ENCODE peak calls at places on chromosomes 2 and 18, in ten cellular contexts. One of them, this sample, is unnamed.

GRCh38 chr2:205680067-205680466 is 2.2 kb upstream of the NRP2 start:
- DNase-seq in dermis microvascular lymphatic vessel endothelial cell: peak; percentile 84
- DNase-seq in cardiac fibroblast: peak; percentile 96
- DNase-seq in heart right ventricle: no peak
- DNase-seq in NCI-H345: peak; percentile 86
- DNase-seq in fibroblast of lung: peak; percentile 91
- DNase-seq in NCI-H2029 treated with DMSO at 0.1 percent for 48 hours: peak; percentile 9
- DNase-seq in Panc1: peak; percentile 41
- DNase-seq in ovary: no peak
- DNase-seq in nephron progenitor cell: peak; percentile 80
- DNase-seq in this sample: peak; percentile 70

GRCh38 chr2:238081150-238081549 is 19.0 kb upstream of the ESPNL start:
- DNase-seq in NCI-H345: peak; percentile 65
- DNase-seq in dermis microvascular lymphatic vessel endothelial cell: no peak
- DNase-seq in NCI-H2029 treated with DMSO at 0.1 percent for 48 hours: no peak
- DNase-seq in ovary: no peak
- DNase-seq in Panc1: no peak
- DNase-seq in nephron progenitor cell: no peak
- DNase-seq in fibroblast of lung: no peak
- DNase-seq in cardiac fibroblast: no peak
- DNase-seq in heart right ventricle: no peak
- DNase-seq in this sample: no peak

GRCh38 chr18:9539283-9539682 is 64.0 kb downstream of the RALBP1 start:
- DNase-seq in NCI-H345: no peak
- DNase-seq in nephron progenitor cell: no peak
- DNase-seq in fibroblast of lung: peak; percentile 68
- DNase-seq in Panc1: no peak
- DNase-seq in heart right ventricle: no peak
- DNase-seq in NCI-H2029 treated with DMSO at 0.1 percent for 48 hours: no peak
- DNase-seq in cardiac fibroblast: peak; percentile 86
- DNase-seq in ovary: no peak
- DNase-seq in dermis microvascular lymphatic vessel endothelial cell: peak; percentile 64
- DNase-seq in this sample: no peak

GRCh38 chr2:83014462-83014861 is 1444.6 kb downstream of the SUCLG1 start:
- DNase-seq in fibroblast of lung: no peak
- DNase-seq in ovary: no peak
- DNase-seq in nephron progenitor cell: no peak
- DNase-seq in Panc1: no peak
- DNase-seq in dermis microvascular lymphatic vessel endothelial cell: no peak
- DNase-seq in cardiac fibroblast: no peak
- DNase-seq in heart right ventricle: no peak
- DNase-seq in NCI-H345: no peak
- DNase-seq in NCI-H2029 treated with DMSO at 0.1 percent for 48 hours: no peak
- DNase-seq in this sample: no peak

GRCh38 chr18:55856191-55856590 is 268.2 kb upstream of the TCF4 start:
- DNase-seq in NCI-H2029 treated with DMSO at 0.1 percent for 48 hours: no peak
- DNase-seq in heart right ventricle: no peak
- DNase-seq in nephron progenitor cell: no peak
- DNase-seq in dermis microvascular lymphatic vessel endothelial cell: peak; percentile 56
- DNase-seq in ovary: no peak
- DNase-seq in Panc1: no peak
- DNase-seq in fibroblast of lung: peak; percentile 25
- DNase-seq in NCI-H345: no peak
- DNase-seq in cardiac fibroblast: peak; percentile 66
- DNase-seq in this sample: no peak

GRCh38 chr2:236179653-236180500 is 11.7 kb upstream of the GBX2 start:
- DNase-seq in dermis microvascular lymphatic vessel endothelial cell: peak; percentile 86
- DNase-seq in fibroblast of lung: peak; percentile 13
- DNase-seq in NCI-H2029 treated with DMSO at 0.1 percent for 48 hours: no peak
- DNase-seq in Panc1: peak; percentile 64
- DNase-seq in NCI-H345: no peak
- DNase-seq in cardiac fibroblast: peak; percentile 53
- DNase-seq in nephron progenitor cell: no peak
- DNase-seq in ovary: peak; percentile 13
- DNase-seq in heart right ventricle: no peak
- DNase-seq in this sample: no peak

GRCh38 chr2:220034356-220035121 is 407.1 kb downstream of the SLC4A3 start:
- DNase-seq in NCI-H345: no peak
- DNase-seq in heart right ventricle: no peak
- DNase-seq in NCI-H2029 treated with DMSO at 0.1 percent for 48 hours: no peak
- DNase-seq in dermis microvascular lymphatic vessel endothelial cell: no peak
- DNase-seq in fibroblast of lung: peak; percentile 32
- DNase-seq in ovary: peak; percentile 32
- DNase-seq in Panc1: no peak
- DNase-seq in nephron progenitor cell: no peak
- DNase-seq in cardiac fibroblast: peak; percentile 47
- DNase-seq in this sample: no peak

GRCh38 chr2:184879671-184880070 is 281.3 kb downstream of the ZNF804A start:
- DNase-seq in fibroblast of lung: no peak
- DNase-seq in cardiac fibroblast: peak; percentile 49
- DNase-seq in NCI-H2029 treated with DMSO at 0.1 percent for 48 hours: no peak
- DNase-seq in NCI-H345: no peak
- DNase-seq in dermis microvascular lymphatic vessel endothelial cell: no peak
- DNase-seq in ovary: no peak
- DNase-seq in nephron progenitor cell: no peak
- DNase-seq in heart right ventricle: no peak
- DNase-seq in Panc1: no peak
- DNase-seq in this sample: no peak

GRCh38 chr18:57984490-57985109 is 59.4 kb upstream of the NEDD4L start:
- DNase-seq in dermis microvascular lymphatic vessel endothelial cell: no peak
- DNase-seq in cardiac fibroblast: no peak
- DNase-seq in Panc1: no peak
- DNase-seq in heart right ventricle: no peak
- DNase-seq in nephron progenitor cell: no peak
- DNase-seq in fibroblast of lung: no peak
- DNase-seq in NCI-H2029 treated with DMSO at 0.1 percent for 48 hours: no peak
- DNase-seq in ovary: no peak
- DNase-seq in NCI-H345: no peak
- DNase-seq in this sample: no peak

GRCh38 chr18:26556573-26556972 is 8.2 kb upstream of the KCTD1 start:
- DNase-seq in nephron progenitor cell: no peak
- DNase-seq in dermis microvascular lymphatic vessel endothelial cell: no peak
- DNase-seq in ovary: no peak
- DNase-seq in cardiac fibroblast: peak; percentile 51
- DNase-seq in fibroblast of lung: peak; percentile 32
- DNase-seq in Panc1: no peak
- DNase-seq in heart right ventricle: no peak
- DNase-seq in NCI-H345: no peak
- DNase-seq in NCI-H2029 treated with DMSO at 0.1 percent for 48 hours: no peak
- DNase-seq in this sample: no peak

GRCh38 chr2:115549731-115550130 is 1107.3 kb downstream of the DPP10 start:
- DNase-seq in NCI-H2029 treated with DMSO at 0.1 percent for 48 hours: no peak
- DNase-seq in dermis microvascular lymphatic vessel endothelial cell: no peak
- DNase-seq in cardiac fibroblast: no peak
- DNase-seq in NCI-H345: no peak
- DNase-seq in Panc1: no peak
- DNase-seq in nephron progenitor cell: no peak
- DNase-seq in heart right ventricle: no peak
- DNase-seq in ovary: no peak
- DNase-seq in fibroblast of lung: no peak
- DNase-seq in this sample: no peak

GRCh38 chr2:233690444-233690843 is 2.2 kb upstream of the UGT1A6 start:
- DNase-seq in Panc1: no peak
- DNase-seq in NCI-H2029 treated with DMSO at 0.1 percent for 48 hours: no peak
- DNase-seq in ovary: no peak
- DNase-seq in nephron progenitor cell: no peak
- DNase-seq in cardiac fibroblast: peak; percentile 18
- DNase-seq in NCI-H345: no peak
- DNase-seq in heart right ventricle: no peak
- DNase-seq in fibroblast of lung: no peak
- DNase-seq in dermis microvascular lymphatic vessel endothelial cell: peak; percentile 40
- DNase-seq in this sample: no peak

GRCh38 chr18:47680488-47680887 is 250.0 kb downstream of the SMAD2 start:
- DNase-seq in fibroblast of lung: no peak
- DNase-seq in NCI-H2029 treated with DMSO at 0.1 percent for 48 hours: no peak
- DNase-seq in ovary: no peak
- DNase-seq in cardiac fibroblast: no peak
- DNase-seq in NCI-H345: no peak
- DNase-seq in nephron progenitor cell: no peak
- DNase-seq in dermis microvascular lymphatic vessel endothelial cell: no peak
- DNase-seq in heart right ventricle: no peak
- DNase-seq in Panc1: no peak
- DNase-seq in this sample: no peak

GRCh38 chr2:214261683-214262082 is 149.2 kb upstream of the VWC2L start:
- DNase-seq in fibroblast of lung: no peak
- DNase-seq in NCI-H345: no peak
- DNase-seq in cardiac fibroblast: peak; percentile 9
- DNase-seq in nephron progenitor cell: no peak
- DNase-seq in NCI-H2029 treated with DMSO at 0.1 percent for 48 hours: no peak
- DNase-seq in dermis microvascular lymphatic vessel endothelial cell: no peak
- DNase-seq in Panc1: no peak
- DNase-seq in ovary: no peak
- DNase-seq in heart right ventricle: no peak
- DNase-seq in this sample: no peak

GRCh38 chr2:63465633-63466032 is 122.6 kb downstream of the WDPCP start:
- DNase-seq in heart right ventricle: no peak
- DNase-seq in NCI-H345: no peak
- DNase-seq in Panc1: no peak
- DNase-seq in dermis microvascular lymphatic vessel endothelial cell: no peak
- DNase-seq in cardiac fibroblast: peak; percentile 13
- DNase-seq in fibroblast of lung: peak; percentile 1
- DNase-seq in ovary: no peak
- DNase-seq in NCI-H2029 treated with DMSO at 0.1 percent for 48 hours: no peak
- DNase-seq in nephron progenitor cell: no peak
- DNase-seq in this sample: no peak

GRCh38 chr2:170525566-170525900 is 189.6 kb upstream of the SP5 start:
- DNase-seq in nephron progenitor cell: no peak
- DNase-seq in heart right ventricle: peak; percentile 36
- DNase-seq in ovary: peak; percentile 87
- DNase-seq in dermis microvascular lymphatic vessel endothelial cell: peak; percentile 94
- DNase-seq in NCI-H345: no peak
- DNase-seq in cardiac fibroblast: peak; percentile 97
- DNase-seq in Panc1: peak; percentile 15
- DNase-seq in fibroblast of lung: peak; percentile 97
- DNase-seq in NCI-H2029 treated with DMSO at 0.1 percent for 48 hours: no peak
- DNase-seq in this sample: peak; percentile 35

GRCh38 chr2:190328748-190329147 is 9.1 kb upstream of the HIBCH start:
- DNase-seq in heart right ventricle: no peak
- DNase-seq in Panc1: no peak
- DNase-seq in fibroblast of lung: peak; percentile 48
- DNase-seq in NCI-H2029 treated with DMSO at 0.1 percent for 48 hours: no peak
- DNase-seq in ovary: no peak
- DNase-seq in cardiac fibroblast: peak; percentile 36
- DNase-seq in dermis microvascular lymphatic vessel endothelial cell: peak; percentile 55
- DNase-seq in NCI-H345: no peak
- DNase-seq in nephron progenitor cell: no peak
- DNase-seq in this sample: no peak

GRCh38 chr18:57929922-57930321 is 114.1 kb upstream of the NEDD4L start:
- DNase-seq in ovary: no peak
- DNase-seq in dermis microvascular lymphatic vessel endothelial cell: no peak
- DNase-seq in Panc1: no peak
- DNase-seq in cardiac fibroblast: no peak
- DNase-seq in NCI-H2029 treated with DMSO at 0.1 percent for 48 hours: no peak
- DNase-seq in heart right ventricle: no peak
- DNase-seq in nephron progenitor cell: no peak
- DNase-seq in fibroblast of lung: no peak
- DNase-seq in NCI-H345: no peak
- DNase-seq in this sample: no peak

GRCh38 chr18:31574359-31574758 is 17.3 kb upstream of the TTR start:
- DNase-seq in ovary: no peak
- DNase-seq in NCI-H345: no peak
- DNase-seq in dermis microvascular lymphatic vessel endothelial cell: no peak
- DNase-seq in fibroblast of lung: no peak
- DNase-seq in heart right ventricle: no peak
- DNase-seq in nephron progenitor cell: no peak
- DNase-seq in cardiac fibroblast: no peak
- DNase-seq in Panc1: no peak
- DNase-seq in NCI-H2029 treated with DMSO at 0.1 percent for 48 hours: no peak
- DNase-seq in this sample: no peak

GRCh38 chr2:191109888-191110287 is 40.9 kb downstream of the STAT4 start:
- DNase-seq in NCI-H2029 treated with DMSO at 0.1 percent for 48 hours: peak; percentile 33
- DNase-seq in dermis microvascular lymphatic vessel endothelial cell: no peak
- DNase-seq in cardiac fibroblast: no peak
- DNase-seq in nephron progenitor cell: no peak
- DNase-seq in fibroblast of lung: no peak
- DNase-seq in NCI-H345: no peak
- DNase-seq in Panc1: no peak
- DNase-seq in ovary: no peak
- DNase-seq in heart right ventricle: no peak
- DNase-seq in this sample: no peak

GRCh38 chr2:235647264-235647663 is 153.4 kb downstream of the AGAP1 start:
- DNase-seq in NCI-H345: no peak
- DNase-seq in heart right ventricle: no peak
- DNase-seq in Panc1: no peak
- DNase-seq in dermis microvascular lymphatic vessel endothelial cell: no peak
- DNase-seq in ovary: no peak
- DNase-seq in NCI-H2029 treated with DMSO at 0.1 percent for 48 hours: no peak
- DNase-seq in fibroblast of lung: no peak
- DNase-seq in cardiac fibroblast: no peak
- DNase-seq in nephron progenitor cell: no peak
- DNase-seq in this sample: no peak

GRCh38 chr2:186201371-186201770 is 284.7 kb upstream of the ZC3H15 start:
- DNase-seq in heart right ventricle: no peak
- DNase-seq in NCI-H2029 treated with DMSO at 0.1 percent for 48 hours: no peak
- DNase-seq in nephron progenitor cell: no peak
- DNase-seq in Panc1: no peak
- DNase-seq in ovary: no peak
- DNase-seq in fibroblast of lung: peak; percentile 6
- DNase-seq in NCI-H345: no peak
- DNase-seq in dermis microvascular lymphatic vessel endothelial cell: no peak
- DNase-seq in cardiac fibroblast: peak; percentile 10
- DNase-seq in this sample: no peak

GRCh38 chr18:39952816-39953215 is 2002.2 kb upstream of the PIK3C3 start:
- DNase-seq in Panc1: no peak
- DNase-seq in ovary: no peak
- DNase-seq in NCI-H2029 treated with DMSO at 0.1 percent for 48 hours: no peak
- DNase-seq in heart right ventricle: no peak
- DNase-seq in fibroblast of lung: no peak
- DNase-seq in dermis microvascular lymphatic vessel endothelial cell: no peak
- DNase-seq in nephron progenitor cell: no peak
- DNase-seq in cardiac fibroblast: no peak
- DNase-seq in NCI-H345: no peak
- DNase-seq in this sample: no peak